ENCODE peak calls at places on chromosome 10, in ten cellular contexts. One of them, this sample, is unnamed.

GRCh38 chr10:3955493-3955892 is 170.5 kb upstream of the KLF6 start:
- DNase-seq in AG09309: no peak
- DNase-seq in Panc1: no peak
- DNase-seq in small intestine: no peak
- DNase-seq in cardiac muscle cell: peak
- DNase-seq in body of pancreas: no peak
- DNase-seq in HL-60: no peak
- DNase-seq in cardiac fibroblast: peak
- DNase-seq in esophagus squamous epithelium: no peak
- DNase-seq in neuronal stem cell: peak
- DNase-seq in this sample: no peak

GRCh38 chr10:117175215-117175900 is 21.9 kb upstream of the KCNK18 start:
- DNase-seq in AG09309: no peak
- DNase-seq in Panc1: no peak
- DNase-seq in small intestine: peak
- DNase-seq in cardiac muscle cell: peak
- DNase-seq in body of pancreas: peak
- DNase-seq in HL-60: no peak
- DNase-seq in cardiac fibroblast: no peak
- DNase-seq in esophagus squamous epithelium: no peak
- DNase-seq in neuronal stem cell: no peak
- DNase-seq in this sample: no peak

GRCh38 chr10:72692897-72693598 is 1.1 kb downstream of the MCU start:
- DNase-seq in AG09309: no peak
- DNase-seq in Panc1: no peak
- DNase-seq in small intestine: peak
- DNase-seq in cardiac muscle cell: peak
- DNase-seq in body of pancreas: no peak
- DNase-seq in HL-60: peak
- DNase-seq in cardiac fibroblast: peak
- DNase-seq in esophagus squamous epithelium: no peak
- DNase-seq in neuronal stem cell: no peak
- DNase-seq in this sample: no peak

GRCh38 chr10:110163841-110164240 is 43.6 kb upstream of the MXI1 start:
- DNase-seq in AG09309: no peak
- DNase-seq in Panc1: no peak
- DNase-seq in small intestine: no peak
- DNase-seq in cardiac muscle cell: no peak
- DNase-seq in body of pancreas: no peak
- DNase-seq in HL-60: no peak
- DNase-seq in cardiac fibroblast: no peak
- DNase-seq in esophagus squamous epithelium: no peak
- DNase-seq in neuronal stem cell: no peak
- DNase-seq in this sample: no peak

GRCh38 chr10:21095073-21095472 is 198.0 kb upstream of the NEBL start:
- DNase-seq in AG09309: no peak
- DNase-seq in Panc1: no peak
- DNase-seq in small intestine: no peak
- DNase-seq in cardiac muscle cell: no peak
- DNase-seq in body of pancreas: no peak
- DNase-seq in HL-60: no peak
- DNase-seq in cardiac fibroblast: no peak
- DNase-seq in esophagus squamous epithelium: no peak
- DNase-seq in neuronal stem cell: no peak
- DNase-seq in this sample: no peak

GRCh38 chr10:10045765-10046028 is 972.0 kb upstream of the CELF2 start:
- DNase-seq in AG09309: no peak
- DNase-seq in Panc1: no peak
- DNase-seq in small intestine: no peak
- DNase-seq in cardiac muscle cell: no peak
- DNase-seq in body of pancreas: no peak
- DNase-seq in HL-60: no peak
- DNase-seq in cardiac fibroblast: no peak
- DNase-seq in esophagus squamous epithelium: no peak
- DNase-seq in neuronal stem cell: no peak
- DNase-seq in this sample: no peak

GRCh38 chr10:80498833-80499671 is 38.6 kb upstream of the SH2D4B start:
- DNase-seq in AG09309: peak
- DNase-seq in Panc1: peak
- DNase-seq in small intestine: peak
- DNase-seq in cardiac muscle cell: no peak
- DNase-seq in body of pancreas: peak
- DNase-seq in HL-60: peak
- DNase-seq in cardiac fibroblast: peak
- DNase-seq in esophagus squamous epithelium: peak
- DNase-seq in neuronal stem cell: no peak
- DNase-seq in this sample: peak

GRCh38 chr10:113520606-113521481 is 32.0 kb upstream of the HABP2 start:
- DNase-seq in AG09309: peak
- DNase-seq in Panc1: peak
- DNase-seq in small intestine: peak
- DNase-seq in cardiac muscle cell: peak
- DNase-seq in body of pancreas: peak
- DNase-seq in HL-60: peak
- DNase-seq in cardiac fibroblast: peak
- DNase-seq in esophagus squamous epithelium: no peak
- DNase-seq in neuronal stem cell: peak
- DNase-seq in this sample: peak

GRCh38 chr10:119296703-119297102 is 89.3 kb downstream of the GRK5 start:
- DNase-seq in AG09309: no peak
- DNase-seq in Panc1: no peak
- DNase-seq in small intestine: no peak
- DNase-seq in cardiac muscle cell: no peak
- DNase-seq in body of pancreas: peak
- DNase-seq in HL-60: no peak
- DNase-seq in cardiac fibroblast: no peak
- DNase-seq in esophagus squamous epithelium: no peak
- DNase-seq in neuronal stem cell: no peak
- DNase-seq in this sample: peak

GRCh38 chr10:22685926-22686325 is 28.5 kb downstream of the PIP4K2A start:
- DNase-seq in AG09309: no peak
- DNase-seq in Panc1: no peak
- DNase-seq in small intestine: no peak
- DNase-seq in cardiac muscle cell: no peak
- DNase-seq in body of pancreas: no peak
- DNase-seq in HL-60: no peak
- DNase-seq in cardiac fibroblast: peak
- DNase-seq in esophagus squamous epithelium: no peak
- DNase-seq in neuronal stem cell: no peak
- DNase-seq in this sample: no peak

GRCh38 chr10:49654036-49654693 is 25.3 kb upstream of the C10orf53 start:
- DNase-seq in AG09309: no peak
- DNase-seq in Panc1: no peak
- DNase-seq in small intestine: no peak
- DNase-seq in cardiac muscle cell: no peak
- DNase-seq in body of pancreas: no peak
- DNase-seq in HL-60: no peak
- DNase-seq in cardiac fibroblast: no peak
- DNase-seq in esophagus squamous epithelium: no peak
- DNase-seq in neuronal stem cell: no peak
- DNase-seq in this sample: no peak

GRCh38 chr10:86104156-86104555 is 262.4 kb downstream of the GRID1 start:
- DNase-seq in AG09309: no peak
- DNase-seq in Panc1: no peak
- DNase-seq in small intestine: no peak
- DNase-seq in cardiac muscle cell: no peak
- DNase-seq in body of pancreas: no peak
- DNase-seq in HL-60: no peak
- DNase-seq in cardiac fibroblast: no peak
- DNase-seq in esophagus squamous epithelium: no peak
- DNase-seq in neuronal stem cell: no peak
- DNase-seq in this sample: no peak

GRCh38 chr10:125209591-125210373 is 49.4 kb upstream of the CTBP2 start:
- DNase-seq in AG09309: no peak
- DNase-seq in Panc1: no peak
- DNase-seq in small intestine: no peak
- DNase-seq in cardiac muscle cell: no peak
- DNase-seq in body of pancreas: no peak
- DNase-seq in HL-60: no peak
- DNase-seq in cardiac fibroblast: peak
- DNase-seq in esophagus squamous epithelium: no peak
- DNase-seq in neuronal stem cell: no peak
- DNase-seq in this sample: no peak

GRCh38 chr10:127854769-127855583 is 37.8 kb downstream of the CLRN3 start:
- DNase-seq in AG09309: no peak
- DNase-seq in Panc1: no peak
- DNase-seq in small intestine: no peak
- DNase-seq in cardiac muscle cell: no peak
- DNase-seq in body of pancreas: no peak
- DNase-seq in HL-60: no peak
- DNase-seq in cardiac fibroblast: no peak
- DNase-seq in esophagus squamous epithelium: no peak
- DNase-seq in neuronal stem cell: no peak
- DNase-seq in this sample: no peak
- H3K4me3 ChIP-seq in AG09309: no peak
- H3K4me3 ChIP-seq in Panc1: no peak
- H3K4me3 ChIP-seq in small intestine: no peak
- H3K4me3 ChIP-seq in cardiac muscle cell: no peak
- H3K4me3 ChIP-seq in body of pancreas: no peak
- H3K4me3 ChIP-seq in HL-60: no peak
- H3K4me3 ChIP-seq in cardiac fibroblast: no peak
- H3K4me3 ChIP-seq in esophagus squamous epithelium: no peak
- H3K4me3 ChIP-seq in neuronal stem cell: no peak
- H3K4me3 ChIP-seq in this sample: no peak

GRCh38 chr10:129966831-129967578 is 2.9 kb upstream of the EBF3 start:
- DNase-seq in AG09309: no peak
- DNase-seq in Panc1: no peak
- DNase-seq in small intestine: no peak
- DNase-seq in cardiac muscle cell: peak
- DNase-seq in body of pancreas: no peak
- DNase-seq in HL-60: no peak
- DNase-seq in cardiac fibroblast: no peak
- DNase-seq in esophagus squamous epithelium: no peak
- DNase-seq in neuronal stem cell: peak
- DNase-seq in this sample: no peak
- H3K4me3 ChIP-seq in AG09309: no peak
- H3K4me3 ChIP-seq in Panc1: no peak
- H3K4me3 ChIP-seq in small intestine: no peak
- H3K4me3 ChIP-seq in cardiac muscle cell: no peak
- H3K4me3 ChIP-seq in body of pancreas: no peak
- H3K4me3 ChIP-seq in HL-60: no peak
- H3K4me3 ChIP-seq in cardiac fibroblast: no peak
- H3K4me3 ChIP-seq in esophagus squamous epithelium: no peak
- H3K4me3 ChIP-seq in neuronal stem cell: peak
- H3K4me3 ChIP-seq in this sample: no peak

DNA sequence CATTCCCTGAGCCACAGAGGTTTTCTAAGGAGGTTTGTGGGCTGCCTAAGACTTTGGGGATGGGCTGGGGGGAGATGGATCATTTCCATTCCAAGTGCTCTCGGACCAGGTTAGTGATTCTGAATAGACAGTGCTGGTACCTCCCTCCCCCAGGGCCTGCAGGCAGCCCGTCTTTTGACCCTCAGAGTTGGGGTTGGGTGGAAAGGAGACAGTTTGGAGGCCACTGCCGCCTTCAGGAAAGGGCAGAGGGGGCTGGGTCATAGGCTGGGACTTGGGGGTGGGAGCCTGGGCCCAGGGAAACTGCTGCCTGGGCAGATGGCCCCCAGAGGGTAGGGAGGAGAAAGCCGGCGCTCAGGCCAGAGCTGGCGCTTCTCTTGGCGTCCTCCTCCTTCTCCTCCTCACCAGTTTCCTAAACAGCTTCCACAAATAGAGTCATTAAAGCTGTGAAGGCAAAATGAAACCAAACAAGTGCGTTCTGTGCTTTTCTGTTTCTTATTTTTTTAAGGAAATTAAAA is 4.4 kb downstream of the UNC5B start:
- DNase-seq in AG09309: no peak
- DNase-seq in Panc1: no peak
- DNase-seq in small intestine: no peak
- DNase-seq in cardiac muscle cell: no peak
- DNase-seq in body of pancreas: no peak
- DNase-seq in HL-60: no peak
- DNase-seq in cardiac fibroblast: no peak
- DNase-seq in esophagus squamous epithelium: no peak
- DNase-seq in neuronal stem cell: no peak
- DNase-seq in this sample: no peak
- H3K4me3 ChIP-seq in AG09309: peak
- H3K4me3 ChIP-seq in Panc1: peak
- H3K4me3 ChIP-seq in small intestine: peak
- H3K4me3 ChIP-seq in cardiac muscle cell: peak
- H3K4me3 ChIP-seq in body of pancreas: no peak
- H3K4me3 ChIP-seq in HL-60: no peak
- H3K4me3 ChIP-seq in cardiac fibroblast: peak
- H3K4me3 ChIP-seq in esophagus squamous epithelium: peak
- H3K4me3 ChIP-seq in neuronal stem cell: no peak
- H3K4me3 ChIP-seq in this sample: peak

GRCh38 chr10:62847433-62847832 is 31.3 kb upstream of the EGR2 start:
- DNase-seq in AG09309: no peak
- DNase-seq in Panc1: no peak
- DNase-seq in small intestine: no peak
- DNase-seq in cardiac muscle cell: no peak
- DNase-seq in body of pancreas: no peak
- DNase-seq in HL-60: no peak
- DNase-seq in cardiac fibroblast: no peak
- DNase-seq in esophagus squamous epithelium: no peak
- DNase-seq in neuronal stem cell: no peak
- DNase-seq in this sample: no peak

GRCh38 chr10:62843591-62843990 is 27.4 kb upstream of the EGR2 start:
- DNase-seq in AG09309: no peak
- DNase-seq in Panc1: no peak
- DNase-seq in small intestine: no peak
- DNase-seq in cardiac muscle cell: no peak
- DNase-seq in body of pancreas: no peak
- DNase-seq in HL-60: no peak
- DNase-seq in cardiac fibroblast: no peak
- DNase-seq in esophagus squamous epithelium: no peak
- DNase-seq in neuronal stem cell: no peak
- DNase-seq in this sample: no peak

GRCh38 chr10:62839595-62839994 is 23.4 kb upstream of the EGR2 start:
- DNase-seq in AG09309: no peak
- DNase-seq in Panc1: no peak
- DNase-seq in small intestine: no peak
- DNase-seq in cardiac muscle cell: no peak
- DNase-seq in body of pancreas: no peak
- DNase-seq in HL-60: no peak
- DNase-seq in cardiac fibroblast: no peak
- DNase-seq in esophagus squamous epithelium: no peak
- DNase-seq in neuronal stem cell: no peak
- DNase-seq in this sample: no peak

GRCh38 chr10:62844280-62845011 is 28.3 kb upstream of the EGR2 start:
- DNase-seq in AG09309: no peak
- DNase-seq in Panc1: no peak
- DNase-seq in small intestine: no peak
- DNase-seq in cardiac muscle cell: no peak
- DNase-seq in body of pancreas: no peak
- DNase-seq in HL-60: no peak
- DNase-seq in cardiac fibroblast: no peak
- DNase-seq in esophagus squamous epithelium: no peak
- DNase-seq in neuronal stem cell: no peak
- DNase-seq in this sample: no peak

DNA sequence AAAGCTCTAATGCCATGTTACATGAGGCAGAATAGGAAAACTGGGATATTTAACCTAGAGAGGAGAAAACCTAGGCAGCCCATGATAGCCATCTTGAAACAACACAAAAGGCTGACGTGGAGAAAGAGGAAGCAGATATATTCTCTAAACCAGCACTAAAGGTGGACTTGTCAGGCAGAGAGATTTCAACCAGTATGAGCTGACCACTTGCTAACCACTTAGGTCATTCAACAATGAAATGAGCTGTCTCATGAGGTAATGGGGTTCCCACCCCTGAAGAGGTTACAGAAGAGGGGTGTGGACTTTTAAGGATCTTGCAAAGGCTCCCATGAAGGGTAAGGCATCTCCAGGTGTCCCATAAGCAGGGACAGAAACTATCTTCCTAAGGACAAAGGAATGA is 26.8 kb upstream of the EGR2 start:
- DNase-seq in AG09309: no peak
- DNase-seq in Panc1: no peak
- DNase-seq in small intestine: no peak
- DNase-seq in cardiac muscle cell: no peak
- DNase-seq in body of pancreas: no peak
- DNase-seq in HL-60: no peak
- DNase-seq in cardiac fibroblast: no peak
- DNase-seq in esophagus squamous epithelium: no peak
- DNase-seq in neuronal stem cell: no peak
- DNase-seq in this sample: no peak
- H3K4me3 ChIP-seq in AG09309: no peak
- H3K4me3 ChIP-seq in Panc1: no peak
- H3K4me3 ChIP-seq in small intestine: no peak
- H3K4me3 ChIP-seq in cardiac muscle cell: no peak
- H3K4me3 ChIP-seq in body of pancreas: no peak
- H3K4me3 ChIP-seq in HL-60: no peak
- H3K4me3 ChIP-seq in cardiac fibroblast: no peak
- H3K4me3 ChIP-seq in esophagus squamous epithelium: no peak
- H3K4me3 ChIP-seq in neuronal stem cell: no peak
- H3K4me3 ChIP-seq in this sample: no peak

This sample was measured in heart right ventricle.